ENCODE peak calls at places on chromosomes 7 and 10, in ten cellular contexts. S is T47D, P is AG08396, W is NCI-H1105 treated with DMSO at 0.1 percent for 48 hours, A is HS-27A, H is head of caudate nucleus, U is psoas muscle, M is GDM1, C is fibroblast of pulmonary artery, L is fibroblast of mammary gland. V is an unnamed sample.

GRCh38 chr10:789831-790701 is 100.6 kb upstream of the DIP2C start:
- DNase-seq in P (peak), U (no peak), W (no peak), A (no peak), H (no peak), M (no peak), S (no peak), L (no peak), C (no peak), V (peak)

GRCh38 chr10:64091889-64092288 is 570.7 kb downstream of the REEP3 start:
- DNase-seq in P (no peak), C (peak), L (no peak), W (no peak), A (no peak), H (peak), U (no peak), S (peak), M (no peak), V (no peak)

GRCh38 chr10:21334891-21335696 is 190.4 kb downstream of the SKIDA1 start:
- DNase-seq in P (peak), M (no peak), C (peak), L (peak), W (no peak), A (no peak), H (no peak), S (no peak), U (peak), V (no peak)

GRCh38 chr7:151851160-151851751 is 25.7 kb downstream of the PRKAG2 start:
- DNase-seq in A (no peak), U (no peak), S (peak), H (no peak), L (no peak), P (no peak), C (no peak), W (no peak), M (peak), V (no peak)

GRCh38 chr7:129887865-129888264 is 64.9 kb downstream of the UBE2H start:
- DNase-seq in C (no peak), S (peak), W (no peak), M (no peak), A (no peak), P (no peak), U (no peak), L (no peak), H (no peak), V (no peak)

GRCh38 chr7:66150471-66150870 is 35.8 kb downstream of the CRCP start:
- DNase-seq in S (no peak), A (no peak), M (no peak), L (peak), C (peak), P (peak), U (peak), W (no peak), H (no peak), V (no peak)

GRCh38 chr7:142803901-142804300 is 33.1 kb downstream of the PRSS2 start:
- DNase-seq in A (no peak), P (no peak), H (no peak), M (no peak), C (no peak), L (no peak), U (no peak), S (no peak), W (no peak), V (no peak)

GRCh38 chr10:116109481-116109880 is 163.5 kb downstream of the GFRA1 start:
- DNase-seq in A (no peak), L (no peak), M (no peak), S (no peak), W (no peak), U (no peak), H (no peak), P (no peak), C (no peak), V (no peak)

GRCh38 chr10:90751107-90751997 is 106.5 kb downstream of the HTR7 start:
- DNase-seq in A (peak), C (peak), S (peak), L (peak), U (no peak), H (no peak), W (peak), P (peak), M (no peak), V (peak)

GRCh38 chr7:36506820-36507219 is 117.2 kb downstream of the ANLN start:
- DNase-seq in U (no peak), W (no peak), P (no peak), L (peak), A (no peak), C (peak), H (no peak), S (no peak), M (no peak), V (no peak)

GRCh38 chr7:42978496-42978895 is 46.3 kb downstream of the MRPL32 start:
- DNase-seq in U (no peak), P (no peak), A (no peak), W (no peak), S (no peak), M (no peak), H (no peak), C (peak), L (peak), V (no peak)

GRCh38 chr7:131011437-131011752 is 277.4 kb upstream of the KLF14 start:
- DNase-seq in M (no peak), L (no peak), C (no peak), A (no peak), S (no peak), W (peak), U (peak), H (no peak), P (no peak), V (no peak)

GRCh38 chr7:36278767-36279171 is 110.9 kb upstream of the ANLN start:
- DNase-seq in W (peak), C (peak), H (no peak), S (no peak), P (peak), A (no peak), U (no peak), L (peak), M (no peak), V (no peak)